ENCODE peak calls at places on chromosomes 11 and 22, in ten cellular contexts. One of them, this sample, is unnamed.
A peak's percentile ranks its signal among the peaks of the same experiment; 100 is the strongest.

GRCh38 chr11:103832762-103833161 is 203.7 kb upstream of the DDI1 start:
- DNase-seq in HCT116: no peak
- DNase-seq in iris pigment epithelial cell: peak; percentile 51
- DNase-seq in iPS DF 19.7: no peak
- DNase-seq in cardiac fibroblast: no peak
- DNase-seq in 8988T: no peak
- DNase-seq in T-helper 1 cell: no peak
- DNase-seq in NCI-H460: no peak
- DNase-seq in mammary epithelial cell: no peak
- DNase-seq in anterior cingulate cortex: no peak
- DNase-seq in this sample: no peak

GRCh38 chr22:47166446-47167016 is 404.1 kb downstream of the TBC1D22A start:
- DNase-seq in NCI-H460: no peak
- DNase-seq in anterior cingulate cortex: no peak
- DNase-seq in iPS DF 19.7: no peak
- DNase-seq in iris pigment epithelial cell: no peak
- DNase-seq in cardiac fibroblast: no peak
- DNase-seq in HCT116: no peak
- DNase-seq in T-helper 1 cell: no peak
- DNase-seq in mammary epithelial cell: no peak
- DNase-seq in 8988T: no peak
- DNase-seq in this sample: no peak

GRCh38 chr11:88103337-88104206 is 71.7 kb downstream of the RAB38 start:
- DNase-seq in mammary epithelial cell: peak; percentile 47
- DNase-seq in iris pigment epithelial cell: peak; percentile 66
- DNase-seq in iPS DF 19.7: peak; percentile 87
- DNase-seq in HCT116: peak; percentile 85
- DNase-seq in cardiac fibroblast: peak; percentile 73
- DNase-seq in anterior cingulate cortex: no peak
- DNase-seq in T-helper 1 cell: no peak
- DNase-seq in 8988T: no peak
- DNase-seq in NCI-H460: peak; percentile 70
- DNase-seq in this sample: peak; percentile 63

GRCh38 chr11:16099501-16099900 is 256.8 kb downstream of the SOX6 start:
- DNase-seq in HCT116: no peak
- DNase-seq in NCI-H460: no peak
- DNase-seq in 8988T: no peak
- DNase-seq in iris pigment epithelial cell: no peak
- DNase-seq in cardiac fibroblast: no peak
- DNase-seq in T-helper 1 cell: no peak
- DNase-seq in iPS DF 19.7: no peak
- DNase-seq in mammary epithelial cell: peak; percentile 47
- DNase-seq in anterior cingulate cortex: no peak
- DNase-seq in this sample: peak; percentile 46

GRCh38 chr11:2251138-2251537 is 19.2 kb downstream of the ASCL2 start:
- DNase-seq in mammary epithelial cell: no peak
- DNase-seq in 8988T: no peak
- DNase-seq in T-helper 1 cell: no peak
- DNase-seq in iris pigment epithelial cell: no peak
- DNase-seq in NCI-H460: no peak
- DNase-seq in anterior cingulate cortex: no peak
- DNase-seq in cardiac fibroblast: no peak
- DNase-seq in HCT116: no peak
- DNase-seq in iPS DF 19.7: no peak
- DNase-seq in this sample: no peak

GRCh38 chr11:123477205-123477907 is 47.3 kb downstream of the GRAMD1B start:
- DNase-seq in mammary epithelial cell: no peak
- DNase-seq in iris pigment epithelial cell: no peak
- DNase-seq in HCT116: no peak
- DNase-seq in NCI-H460: no peak
- DNase-seq in anterior cingulate cortex: no peak
- DNase-seq in cardiac fibroblast: no peak
- DNase-seq in T-helper 1 cell: no peak
- DNase-seq in iPS DF 19.7: no peak
- DNase-seq in 8988T: no peak
- DNase-seq in this sample: no peak

GRCh38 chr22:21445437-21446127 is 21.6 kb upstream of the TMEM191C start:
- DNase-seq in cardiac fibroblast: no peak
- DNase-seq in T-helper 1 cell: no peak
- DNase-seq in 8988T: no peak
- DNase-seq in iPS DF 19.7: no peak
- DNase-seq in HCT116: no peak
- DNase-seq in anterior cingulate cortex: no peak
- DNase-seq in NCI-H460: no peak
- DNase-seq in iris pigment epithelial cell: no peak
- DNase-seq in mammary epithelial cell: no peak
- DNase-seq in this sample: no peak

GRCh38 chr11:68962527-68963250 is 18.1 kb downstream of the MRGPRD start:
- DNase-seq in iPS DF 19.7: no peak
- DNase-seq in NCI-H460: no peak
- DNase-seq in T-helper 1 cell: no peak
- DNase-seq in 8988T: no peak
- DNase-seq in mammary epithelial cell: no peak
- DNase-seq in cardiac fibroblast: no peak
- DNase-seq in anterior cingulate cortex: no peak
- DNase-seq in HCT116: no peak
- DNase-seq in iris pigment epithelial cell: no peak
- DNase-seq in this sample: no peak

GRCh38 chr11:68757711-68758110 is 6.4 kb upstream of the TESMIN start:
- DNase-seq in cardiac fibroblast: no peak
- DNase-seq in iPS DF 19.7: no peak
- DNase-seq in mammary epithelial cell: no peak
- DNase-seq in T-helper 1 cell: no peak
- DNase-seq in HCT116: no peak
- DNase-seq in NCI-H460: no peak
- DNase-seq in anterior cingulate cortex: no peak
- DNase-seq in 8988T: no peak
- DNase-seq in iris pigment epithelial cell: no peak
- DNase-seq in this sample: no peak

GRCh38 chr22:50513175-50513574 is 5.2 kb downstream of the NCAPH2 start:
- DNase-seq in iPS DF 19.7: no peak
- DNase-seq in cardiac fibroblast: no peak
- DNase-seq in mammary epithelial cell: no peak
- DNase-seq in iris pigment epithelial cell: no peak
- DNase-seq in NCI-H460: no peak
- DNase-seq in T-helper 1 cell: no peak
- DNase-seq in 8988T: no peak
- DNase-seq in HCT116: no peak
- DNase-seq in anterior cingulate cortex: no peak
- DNase-seq in this sample: no peak

GRCh38 chr11:72617080-72617744 is 57.0 kb downstream of the PDE2A start:
- DNase-seq in mammary epithelial cell: no peak
- DNase-seq in iris pigment epithelial cell: no peak
- DNase-seq in iPS DF 19.7: no peak
- DNase-seq in anterior cingulate cortex: peak; percentile 16
- DNase-seq in T-helper 1 cell: no peak
- DNase-seq in 8988T: no peak
- DNase-seq in HCT116: no peak
- DNase-seq in cardiac fibroblast: peak; percentile 32
- DNase-seq in NCI-H460: no peak
- DNase-seq in this sample: peak; percentile 13

GRCh38 chr22:38067028-38067415 is 9.8 kb downstream of the PICK1 start:
- DNase-seq in T-helper 1 cell: no peak
- DNase-seq in mammary epithelial cell: no peak
- DNase-seq in 8988T: no peak
- DNase-seq in iPS DF 19.7: no peak
- DNase-seq in iris pigment epithelial cell: no peak
- DNase-seq in cardiac fibroblast: no peak
- DNase-seq in HCT116: no peak
- DNase-seq in anterior cingulate cortex: no peak
- DNase-seq in NCI-H460: no peak
- DNase-seq in this sample: no peak

GRCh38 chr11:29119691-29120328 is 897.0 kb downstream of the KCNA4 start:
- DNase-seq in iPS DF 19.7: no peak
- DNase-seq in NCI-H460: peak; percentile 87
- DNase-seq in iris pigment epithelial cell: peak; percentile 96
- DNase-seq in anterior cingulate cortex: no peak
- DNase-seq in cardiac fibroblast: peak; percentile 73
- DNase-seq in mammary epithelial cell: peak; percentile 16
- DNase-seq in T-helper 1 cell: no peak
- DNase-seq in HCT116: no peak
- DNase-seq in 8988T: no peak
- DNase-seq in this sample: peak; percentile 96

GRCh38 chr11:79236541-79236971 is 204.3 kb downstream of the TENM4 start:
- DNase-seq in T-helper 1 cell: no peak
- DNase-seq in mammary epithelial cell: peak; percentile 64
- DNase-seq in HCT116: no peak
- DNase-seq in iris pigment epithelial cell: peak; percentile 95
- DNase-seq in anterior cingulate cortex: no peak
- DNase-seq in 8988T: no peak
- DNase-seq in cardiac fibroblast: peak; percentile 71
- DNase-seq in NCI-H460: no peak
- DNase-seq in iPS DF 19.7: no peak
- DNase-seq in this sample: peak; percentile 70

GRCh38 chr11:110759972-110760381 is 47.7 kb upstream of the ARHGAP20 start:
- DNase-seq in iPS DF 19.7: no peak
- DNase-seq in iris pigment epithelial cell: peak; percentile 90
- DNase-seq in mammary epithelial cell: no peak
- DNase-seq in HCT116: no peak
- DNase-seq in anterior cingulate cortex: no peak
- DNase-seq in cardiac fibroblast: peak; percentile 90
- DNase-seq in T-helper 1 cell: no peak
- DNase-seq in 8988T: no peak
- DNase-seq in NCI-H460: no peak
- DNase-seq in this sample: peak; percentile 28

GRCh38 chr11:17764446-17765218 is 30.1 kb downstream of the KCNC1 start:
- DNase-seq in anterior cingulate cortex: no peak
- DNase-seq in mammary epithelial cell: no peak
- DNase-seq in iris pigment epithelial cell: peak; percentile 9
- DNase-seq in T-helper 1 cell: no peak
- DNase-seq in cardiac fibroblast: no peak
- DNase-seq in HCT116: no peak
- DNase-seq in iPS DF 19.7: no peak
- DNase-seq in NCI-H460: no peak
- DNase-seq in 8988T: no peak
- DNase-seq in this sample: no peak

This sample was measured in EL.